ENCODE peak calls at places on chromosomes 7 and 10, in five cellular contexts. E is upper lobe of right lung; H is cardiac fibroblast; J is stimulated activated CD4-positive, alpha-beta T cell treated with anti-CD3 and anti-CD28 coated beads, Interleukin-12 subunit alpha, Interleukin-12 subunit beta, amount 100 ng/mL, for 4 hours; L is WTC11. G is an unnamed sample.

GRCh38 chr7:27793780-27794179 is 53.8 kb downstream of the TAX1BP1 start:
- DNase-seq in E (no peak), H (peak), J (no peak), L (no peak), G (no peak)

GRCh38 chr7:144057954-144058353 is 9.2 kb downstream of the OR2A5 start:
- DNase-seq in E (no peak), H (peak), J (no peak), L (no peak), G (no peak)

GRCh38 chr7:138338361-138338760 is 121.7 kb upstream of the TRIM24 start:
- DNase-seq in E (no peak), H (peak), J (no peak), L (no peak), G (no peak)

GRCh38 chr10:119207713-119208552 is 562 bp downstream of the GRK5 start:
- DNase-seq in E (peak), H (peak), J (peak), L (peak), G (peak)

GRCh38 chr7:30038182-30038980 is 10.2 kb downstream of the PLEKHA8 start:
- DNase-seq in E (no peak), H (peak), J (no peak), L (no peak), G (no peak)

GRCh38 chr7:106883627-106884026 is 18.5 kb downstream of the PIK3CG start:
- DNase-seq in E (no peak), H (no peak), J (no peak), L (no peak), G (no peak)

GRCh38 chr7:140402178-140402835 is 1.6 kb upstream of the RAB19 start:
- DNase-seq in E (no peak), H (peak), J (no peak), L (no peak), G (no peak)

GRCh38 chr10:125592897-125593296 is 90.1 kb downstream of the TEX36 start:
- DNase-seq in E (no peak), H (no peak), J (no peak), L (no peak), G (no peak)

GRCh38 chr10:131179386-131179785 is 132.1 kb downstream of the TCERG1L start:
- DNase-seq in E (peak), H (no peak), J (no peak), L (no peak), G (peak)

G was measured in activated effector memory CD4-positive, alpha-beta T cell treated with anti-CD3 and anti-CD28 coated beads, Interleukin-2, amount 50 U/mL, for 16 hours.